ENCODE peak calls at places on chromosomes 7 and 10, in five cellular contexts. One of them, this sample, is unnamed.

GRCh38 chr7:47491637-47492036 is 90.3 kb downstream of the TNS3 start:
- DNase-seq in thoracic aorta: no peak
- DNase-seq in bronchial epithelial cell: no peak
- DNase-seq in transverse colon: no peak
- DNase-seq in BE2C: no peak
- DNase-seq in this sample: no peak

GRCh38 chr10:97659589-97659988 is 19.1 kb downstream of the PI4K2A start:
- DNase-seq in thoracic aorta: no peak
- DNase-seq in transverse colon: no peak
- DNase-seq in BE2C: peak; percentile 90
- DNase-seq in bronchial epithelial cell: no peak
- DNase-seq in this sample: peak; percentile 69

GRCh38 chr7:54985405-54986360 is 33.1 kb upstream of the EGFR start:
- DNase-seq in bronchial epithelial cell: peak; percentile 98
- DNase-seq in thoracic aorta: no peak
- DNase-seq in BE2C: no peak
- DNase-seq in transverse colon: no peak
- DNase-seq in this sample: peak; percentile 50

GRCh38 chr10:116596062-116596461 is 5.3 kb downstream of the PNLIPRP1 start:
- DNase-seq in transverse colon: no peak
- DNase-seq in bronchial epithelial cell: no peak
- DNase-seq in thoracic aorta: no peak
- DNase-seq in BE2C: no peak
- DNase-seq in this sample: no peak

GRCh38 chr7:127365164-127365956 is 27.1 kb downstream of the ZNF800 start:
- DNase-seq in bronchial epithelial cell: no peak
- DNase-seq in BE2C: no peak
- DNase-seq in thoracic aorta: no peak
- DNase-seq in transverse colon: no peak
- DNase-seq in this sample: no peak

GRCh38 chr10:44460499-44460898 is 75.6 kb upstream of the CXCL12 start:
- DNase-seq in thoracic aorta: no peak
- DNase-seq in bronchial epithelial cell: no peak
- DNase-seq in transverse colon: no peak
- DNase-seq in BE2C: no peak
- DNase-seq in this sample: no peak

GRCh38 chr10:90674927-90675326 is 182.9 kb downstream of the HTR7 start:
- DNase-seq in bronchial epithelial cell: peak; percentile 66
- DNase-seq in BE2C: no peak
- DNase-seq in thoracic aorta: peak; percentile 31
- DNase-seq in transverse colon: peak; percentile 8
- DNase-seq in this sample: peak; percentile 95

GRCh38 chr10:50991496-50992355 is 82.6 kb upstream of the PRKG1 start:
- DNase-seq in transverse colon: peak; percentile 61
- DNase-seq in bronchial epithelial cell: no peak
- DNase-seq in thoracic aorta: no peak
- DNase-seq in BE2C: no peak
- DNase-seq in this sample: no peak

GRCh38 chr10:22805304-22805703 is 90.9 kb upstream of the PIP4K2A start:
- DNase-seq in thoracic aorta: no peak
- DNase-seq in transverse colon: no peak
- DNase-seq in bronchial epithelial cell: no peak
- DNase-seq in BE2C: peak; percentile 77
- DNase-seq in this sample: peak; percentile 54

GRCh38 chr10:122703483-122704448 is 4.1 kb upstream of the C10orf120 start:
- DNase-seq in bronchial epithelial cell: peak; percentile 63
- DNase-seq in BE2C: peak; percentile 69
- DNase-seq in thoracic aorta: no peak
- DNase-seq in transverse colon: peak; percentile 59
- DNase-seq in this sample: peak; percentile 46

GRCh38 chr10:5457741-5458140 is 41.6 kb downstream of the CALML5 start:
- DNase-seq in BE2C: no peak
- DNase-seq in transverse colon: no peak
- DNase-seq in bronchial epithelial cell: no peak
- DNase-seq in thoracic aorta: no peak
- DNase-seq in this sample: no peak

GRCh38 chr7:108001759-108002725 is 919 bp downstream of the LAMB1 start:
- DNase-seq in BE2C: peak; percentile 84
- DNase-seq in thoracic aorta: no peak
- DNase-seq in transverse colon: peak; percentile 18
- DNase-seq in bronchial epithelial cell: peak; percentile 13
- DNase-seq in this sample: peak; percentile 40

GRCh38 chr10:107589081-107589480 is 424.6 kb upstream of the SORCS1 start:
- DNase-seq in thoracic aorta: no peak
- DNase-seq in bronchial epithelial cell: peak; percentile 20
- DNase-seq in transverse colon: no peak
- DNase-seq in BE2C: no peak
- DNase-seq in this sample: no peak

GRCh38 chr7:105826143-105826542 is 50.3 kb downstream of the ATXN7L1 start:
- DNase-seq in bronchial epithelial cell: no peak
- DNase-seq in transverse colon: no peak
- DNase-seq in thoracic aorta: no peak
- DNase-seq in BE2C: no peak
- DNase-seq in this sample: no peak

GRCh38 chr10:120749032-120749431 is 102.1 kb upstream of the WDR11 start:
- DNase-seq in bronchial epithelial cell: no peak
- DNase-seq in transverse colon: no peak
- DNase-seq in thoracic aorta: no peak
- DNase-seq in BE2C: no peak
- DNase-seq in this sample: no peak

GRCh38 chr10:120742373-120742772 is 108.8 kb upstream of the WDR11 start:
- DNase-seq in bronchial epithelial cell: no peak
- DNase-seq in transverse colon: no peak
- DNase-seq in thoracic aorta: no peak
- DNase-seq in BE2C: no peak
- DNase-seq in this sample: no peak

GRCh38 chr10:120744040-120744439 is 107.1 kb upstream of the WDR11 start:
- DNase-seq in thoracic aorta: no peak
- DNase-seq in bronchial epithelial cell: no peak
- DNase-seq in transverse colon: no peak
- DNase-seq in BE2C: no peak
- DNase-seq in this sample: no peak

GRCh38 chr10:120750167-120750566 is 101.0 kb upstream of the WDR11 start:
- DNase-seq in BE2C: no peak
- DNase-seq in thoracic aorta: no peak
- DNase-seq in bronchial epithelial cell: no peak
- DNase-seq in transverse colon: no peak
- DNase-seq in this sample: no peak

DNA sequence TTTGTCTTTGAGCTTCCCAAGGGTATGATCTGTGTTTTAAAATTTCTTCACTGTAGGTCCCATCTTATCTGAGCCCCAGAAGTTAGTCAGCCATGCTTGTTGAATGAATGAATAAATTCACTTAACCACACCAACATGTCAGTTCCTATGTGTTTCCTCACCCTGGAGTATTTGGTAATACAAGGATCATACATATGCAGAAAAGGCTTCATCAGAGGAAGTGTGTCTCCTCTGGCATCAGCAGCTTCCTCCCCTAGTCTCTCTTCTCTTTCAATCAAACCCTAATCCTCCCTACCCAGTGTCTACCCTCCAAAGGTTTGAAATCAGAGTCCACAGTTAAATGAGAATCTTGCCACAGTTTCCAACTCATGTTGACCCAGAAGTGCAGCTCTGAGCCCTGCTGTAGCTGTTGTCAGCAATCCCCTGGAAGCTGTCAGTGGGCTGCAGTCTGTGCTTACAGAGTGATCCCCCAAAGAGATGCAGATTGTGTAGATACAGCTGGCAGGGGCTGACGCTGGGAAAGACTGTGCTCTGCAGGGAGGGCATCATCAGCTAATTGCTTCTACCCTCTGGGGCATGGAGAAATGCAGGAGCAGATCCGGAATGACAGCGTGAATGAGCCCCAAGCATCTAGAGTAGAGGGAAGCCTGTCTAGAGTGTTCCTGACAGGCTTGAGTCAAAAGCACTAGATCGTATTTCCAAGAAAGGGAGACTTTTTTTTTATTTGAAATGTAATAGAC is 105.0 kb upstream of the WDR11 start:
- DNase-seq in bronchial epithelial cell: peak; percentile 7
- DNase-seq in transverse colon: no peak
- DNase-seq in thoracic aorta: no peak
- DNase-seq in BE2C: no peak
- DNase-seq in this sample: no peak
- H3K4me3 ChIP-seq in bronchial epithelial cell: no peak overlapping the region
- H3K4me3 ChIP-seq in transverse colon: no peak overlapping the region
- H3K4me3 ChIP-seq in thoracic aorta: no peak overlapping the region
- H3K4me3 ChIP-seq in BE2C: no peak overlapping the region
- H3K4me3 ChIP-seq in this sample: no peak overlapping the region

DNA sequence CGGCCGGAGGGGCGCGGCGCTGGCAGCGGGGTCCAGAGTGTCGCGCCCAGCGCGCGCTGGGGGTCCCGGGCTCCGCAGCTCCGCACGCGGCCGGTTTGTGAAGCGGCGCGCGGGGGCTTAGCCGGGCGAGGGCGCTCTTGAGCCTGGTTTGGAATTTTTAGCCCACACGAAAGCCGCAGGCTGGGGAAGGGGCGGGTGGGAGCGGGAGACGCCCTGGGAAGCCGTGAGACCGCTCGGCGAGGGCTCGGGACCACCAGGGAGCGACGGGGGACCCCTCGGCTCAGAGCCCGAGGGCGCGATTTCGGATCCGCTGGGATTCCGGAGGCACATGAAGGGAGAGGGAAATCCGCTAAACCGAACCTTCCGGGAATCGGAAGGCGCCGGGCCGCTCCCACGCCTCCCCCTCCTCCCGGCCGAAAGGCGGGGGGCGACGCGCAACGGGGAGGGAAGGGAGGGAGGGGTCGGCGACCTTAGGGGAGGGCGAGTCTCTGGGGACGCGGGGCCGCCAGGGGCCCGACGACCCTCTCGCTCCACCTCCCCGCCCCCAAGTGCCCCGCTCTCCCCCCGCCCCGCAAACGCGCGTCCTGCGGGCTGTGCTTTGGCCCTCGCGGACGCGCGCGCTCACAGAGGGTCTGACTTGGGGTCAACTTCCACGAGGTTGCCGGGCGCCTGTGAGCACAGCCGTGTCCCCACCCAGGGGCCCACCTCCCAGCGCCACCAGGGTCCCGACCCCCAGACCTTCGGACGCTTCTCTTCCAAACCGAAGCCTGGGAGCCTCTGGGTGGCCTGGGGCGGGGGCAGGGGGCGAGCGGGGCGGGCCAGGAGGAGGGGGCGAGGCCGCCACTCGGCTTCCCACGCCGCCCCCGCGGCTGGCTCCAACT is 5.1 kb upstream of the ELFN1 start:
- DNase-seq in BE2C: peak; percentile 81
- DNase-seq in thoracic aorta: no peak
- DNase-seq in transverse colon: peak; percentile 39
- DNase-seq in bronchial epithelial cell: peak; percentile 7
- DNase-seq in this sample: peak; percentile 58
- TF ChIP-seq CTCF in BE2C: peak; percentile 71
- TF ChIP-seq CTCF in thoracic aorta: peak; percentile 75
- TF ChIP-seq CTCF in transverse colon: peak; percentile 72
- TF ChIP-seq CTCF in bronchial epithelial cell: peak; percentile 77
- TF ChIP-seq CTCF in this sample: peak; percentile 82

GRCh38 chr10:93061594-93062498 is 1.2 kb downstream of the CYP26C1 start:
- DNase-seq in transverse colon: no peak
- DNase-seq in thoracic aorta: no peak
- DNase-seq in BE2C: no peak
- DNase-seq in bronchial epithelial cell: no peak
- DNase-seq in this sample: no peak

GRCh38 chr10:93063977-93064660 is 3.5 kb downstream of the CYP26C1 start:
- DNase-seq in transverse colon: no peak
- DNase-seq in thoracic aorta: no peak
- DNase-seq in bronchial epithelial cell: no peak
- DNase-seq in BE2C: no peak
- DNase-seq in this sample: no peak

GRCh38 chr10:93063217-93063976 is 2.8 kb downstream of the CYP26C1 start:
- DNase-seq in thoracic aorta: no peak
- DNase-seq in bronchial epithelial cell: no peak
- DNase-seq in transverse colon: no peak
- DNase-seq in BE2C: no peak
- DNase-seq in this sample: no peak

GRCh38 chr10:93060887-93061593 is 442 bp downstream of the CYP26C1 start:
- DNase-seq in transverse colon: no peak
- DNase-seq in bronchial epithelial cell: no peak
- DNase-seq in BE2C: no peak
- DNase-seq in thoracic aorta: no peak
- DNase-seq in this sample: no peak

GRCh38 chr10:93062499-93063216 is 2.1 kb downstream of the CYP26C1 start:
- DNase-seq in bronchial epithelial cell: no peak
- DNase-seq in thoracic aorta: no peak
- DNase-seq in transverse colon: no peak
- DNase-seq in BE2C: no peak
- DNase-seq in this sample: no peak
- H3K4me3 ChIP-seq in bronchial epithelial cell: peak overlapping the region; percentile 27
- H3K4me3 ChIP-seq in thoracic aorta: peak overlapping the region; percentile 56
- H3K4me3 ChIP-seq in transverse colon: peak overlapping the region; percentile 43
- H3K4me3 ChIP-seq in BE2C: no peak overlapping the region
- H3K4me3 ChIP-seq in this sample: no peak overlapping the region

GRCh38 chr10:119178371-119179119 is at the start of gene PRDX3:
- DNase-seq in BE2C: peak; percentile 96
- DNase-seq in thoracic aorta: peak; percentile 86
- DNase-seq in bronchial epithelial cell: peak; percentile 76
- DNase-seq in transverse colon: peak; percentile 95
- DNase-seq in this sample: peak; percentile 92
- TF ChIP-seq CTCF in BE2C: no peak
- TF ChIP-seq CTCF in thoracic aorta: no peak
- TF ChIP-seq CTCF in bronchial epithelial cell: peak; percentile 19
- TF ChIP-seq CTCF in transverse colon: peak; percentile 24
- TF ChIP-seq CTCF in this sample: no peak

GRCh38 chr7:133741703-133742102 is 385.4 kb upstream of the LRGUK start:
- DNase-seq in BE2C: no peak
- DNase-seq in thoracic aorta: no peak
- DNase-seq in bronchial epithelial cell: no peak
- DNase-seq in transverse colon: no peak
- DNase-seq in this sample: no peak
- H3K4me3 ChIP-seq in BE2C: no peak overlapping the region
- H3K4me3 ChIP-seq in thoracic aorta: no peak overlapping the region
- H3K4me3 ChIP-seq in bronchial epithelial cell: no peak overlapping the region
- H3K4me3 ChIP-seq in transverse colon: no peak overlapping the region
- H3K4me3 ChIP-seq in this sample: no peak overlapping the region

DNA sequence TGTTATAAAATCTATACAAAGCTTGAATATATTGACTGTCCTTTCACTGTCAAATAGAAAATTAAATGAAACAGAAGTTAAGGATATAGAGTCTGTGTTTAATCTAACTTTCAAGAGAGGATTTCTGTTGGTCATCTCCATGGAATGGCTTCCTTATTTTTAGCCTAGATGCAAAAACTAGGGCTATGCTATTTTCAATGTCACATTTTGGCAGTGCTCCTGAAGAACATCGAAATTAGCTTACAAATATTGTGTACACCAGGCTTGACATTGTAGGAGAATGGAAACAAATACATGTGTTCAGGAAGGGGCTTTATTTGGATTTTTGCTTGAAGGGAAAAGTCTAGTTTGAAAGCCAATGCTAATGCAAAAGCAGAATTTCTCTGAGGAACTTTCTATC is 295.4 kb downstream of the CDK14 start:
- DNase-seq in transverse colon: no peak
- DNase-seq in thoracic aorta: no peak
- DNase-seq in bronchial epithelial cell: no peak
- DNase-seq in BE2C: no peak
- DNase-seq in this sample: no peak
- TF ChIP-seq CTCF in transverse colon: no peak
- TF ChIP-seq CTCF in thoracic aorta: no peak
- TF ChIP-seq CTCF in bronchial epithelial cell: no peak
- TF ChIP-seq CTCF in BE2C: no peak
- TF ChIP-seq CTCF in this sample: no peak

This sample was measured in astrocyte of the spinal cord.